ENCODE peak calls at places on chromosomes 6 and 20, in ten cellular contexts. One of them, this sample, is unnamed. For H3K4me1, the result is how much of the 10 kb centered on the place peaks cover.

GRCh38 chr6:1970151-1970561 is 275.2 kb downstream of the GMDS start:
- DNase-seq in IMR-90: peak
- DNase-seq in psoas muscle: no peak
- DNase-seq in SJSA1: peak
- DNase-seq in endodermal cell: peak
- DNase-seq in left lung: no peak
- DNase-seq in iPS DF 6.9: no peak
- DNase-seq in stomach: no peak
- DNase-seq in spleen: no peak
- DNase-seq in heart left ventricle: no peak
- DNase-seq in this sample: no peak

GRCh38 chr20:3825526-3825925 is 5.2 kb downstream of the AP5S1 start:
- DNase-seq in IMR-90: no peak
- DNase-seq in SJSA1: no peak
- DNase-seq in left lung: no peak
- DNase-seq in psoas muscle: no peak
- DNase-seq in endodermal cell: peak
- DNase-seq in spleen: no peak
- DNase-seq in iPS DF 6.9: no peak
- DNase-seq in stomach: no peak
- DNase-seq in heart left ventricle: no peak
- DNase-seq in this sample: no peak

GRCh38 chr6:73523434-73524123 is 2.7 kb upstream of the EEF1A1 start:
- DNase-seq in SJSA1: peak
- DNase-seq in spleen: peak
- DNase-seq in left lung: peak
- DNase-seq in stomach: peak
- DNase-seq in endodermal cell: peak
- DNase-seq in IMR-90: peak
- DNase-seq in iPS DF 6.9: no peak
- DNase-seq in psoas muscle: peak
- DNase-seq in heart left ventricle: peak
- DNase-seq in this sample: peak

GRCh38 chr6:53651764-53652401 is 13.7 kb downstream of the KLHL31 start:
- DNase-seq in spleen: peak
- DNase-seq in iPS DF 6.9: peak
- DNase-seq in heart left ventricle: peak
- DNase-seq in endodermal cell: peak
- DNase-seq in psoas muscle: peak
- DNase-seq in left lung: peak
- DNase-seq in SJSA1: peak
- DNase-seq in IMR-90: peak
- DNase-seq in stomach: peak
- DNase-seq in this sample: peak

GRCh38 chr6:140909156-140909555 is 1223.6 kb upstream of the GJE1 start:
- DNase-seq in spleen: no peak
- DNase-seq in left lung: no peak
- DNase-seq in endodermal cell: no peak
- DNase-seq in heart left ventricle: no peak
- DNase-seq in IMR-90: peak
- DNase-seq in iPS DF 6.9: no peak
- DNase-seq in SJSA1: no peak
- DNase-seq in psoas muscle: no peak
- DNase-seq in stomach: no peak
- DNase-seq in this sample: no peak

GRCh38 chr6:62150048-62150663 is 135.9 kb downstream of the KHDRBS2 start:
- DNase-seq in IMR-90: peak
- DNase-seq in spleen: no peak
- DNase-seq in left lung: no peak
- DNase-seq in stomach: no peak
- DNase-seq in psoas muscle: no peak
- DNase-seq in SJSA1: peak
- DNase-seq in endodermal cell: peak
- DNase-seq in heart left ventricle: no peak
- DNase-seq in iPS DF 6.9: peak
- DNase-seq in this sample: peak

GRCh38 chr6:32940656-32941411 is at the start of gene HLA-DMB:
- DNase-seq in heart left ventricle: peak
- DNase-seq in iPS DF 6.9: peak
- DNase-seq in spleen: no peak
- DNase-seq in left lung: peak
- DNase-seq in SJSA1: peak
- DNase-seq in IMR-90: peak
- DNase-seq in stomach: peak
- DNase-seq in psoas muscle: no peak
- DNase-seq in endodermal cell: peak
- DNase-seq in this sample: peak

GRCh38 chr20:56143759-56144158 is 104.8 kb upstream of the MC3R start:
- DNase-seq in left lung: no peak
- DNase-seq in spleen: no peak
- DNase-seq in endodermal cell: no peak
- DNase-seq in stomach: no peak
- DNase-seq in SJSA1: no peak
- DNase-seq in heart left ventricle: no peak
- DNase-seq in IMR-90: no peak
- DNase-seq in psoas muscle: no peak
- DNase-seq in iPS DF 6.9: no peak
- DNase-seq in this sample: no peak

GRCh38 chr6:132231121-132231520 is 170.2 kb downstream of the MOXD1 start:
- DNase-seq in endodermal cell: no peak
- DNase-seq in heart left ventricle: no peak
- DNase-seq in psoas muscle: no peak
- DNase-seq in IMR-90: no peak
- DNase-seq in spleen: no peak
- DNase-seq in left lung: no peak
- DNase-seq in iPS DF 6.9: no peak
- DNase-seq in stomach: no peak
- DNase-seq in SJSA1: no peak
- DNase-seq in this sample: no peak

GRCh38 chr20:41135888-41136243 is 1.5 kb upstream of the PLCG1 start:
- DNase-seq in SJSA1: no peak
- DNase-seq in IMR-90: no peak
- DNase-seq in heart left ventricle: no peak
- DNase-seq in spleen: no peak
- DNase-seq in endodermal cell: no peak
- DNase-seq in psoas muscle: no peak
- DNase-seq in iPS DF 6.9: no peak
- DNase-seq in stomach: no peak
- DNase-seq in left lung: no peak
- DNase-seq in this sample: no peak

GRCh38 chr20:51345601-51346101 is 196.9 kb downstream of the NFATC2 start:
- DNase-seq in spleen: no peak
- DNase-seq in iPS DF 6.9: no peak
- DNase-seq in heart left ventricle: no peak
- DNase-seq in endodermal cell: no peak
- DNase-seq in left lung: peak
- DNase-seq in stomach: no peak
- DNase-seq in psoas muscle: no peak
- DNase-seq in SJSA1: no peak
- DNase-seq in IMR-90: peak
- DNase-seq in this sample: no peak

GRCh38 chr20:43722153-43722505 is 4.7 kb downstream of the GTSF1L start:
- DNase-seq in left lung: no peak
- DNase-seq in SJSA1: no peak
- DNase-seq in stomach: no peak
- DNase-seq in IMR-90: no peak
- DNase-seq in endodermal cell: no peak
- DNase-seq in psoas muscle: no peak
- DNase-seq in spleen: no peak
- DNase-seq in heart left ventricle: no peak
- DNase-seq in iPS DF 6.9: no peak
- DNase-seq in this sample: peak

GRCh38 chr6:116144590-116144989 is 18.7 kb upstream of the COL10A1 start:
- DNase-seq in left lung: no peak
- DNase-seq in SJSA1: peak
- DNase-seq in heart left ventricle: no peak
- DNase-seq in stomach: no peak
- DNase-seq in endodermal cell: no peak
- DNase-seq in iPS DF 6.9: no peak
- DNase-seq in IMR-90: peak
- DNase-seq in psoas muscle: no peak
- DNase-seq in spleen: no peak
- DNase-seq in this sample: no peak

DNA sequence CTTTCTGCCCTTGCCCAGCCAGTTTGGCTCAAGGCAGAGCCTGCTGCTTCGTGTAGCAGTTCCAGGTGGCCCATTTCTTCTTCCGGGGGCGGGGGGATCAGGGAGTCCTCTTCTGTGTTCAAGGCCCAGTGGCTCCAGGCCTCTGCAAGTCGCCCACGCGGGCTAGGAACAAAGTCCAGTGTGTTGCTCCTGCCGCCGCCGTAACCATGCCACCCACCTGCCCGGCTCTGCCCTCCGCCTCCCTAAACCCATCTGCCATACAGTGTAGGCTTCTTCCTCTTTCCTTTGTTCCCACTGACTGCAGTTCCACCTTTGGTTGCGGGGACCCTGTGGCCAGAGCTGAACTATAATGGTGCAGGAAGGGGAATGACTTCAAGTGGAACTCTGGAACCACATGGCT is 43.9 kb upstream of the SRF start:
- DNase-seq in spleen: no peak
- DNase-seq in endodermal cell: no peak
- DNase-seq in left lung: no peak
- DNase-seq in SJSA1: no peak
- DNase-seq in stomach: no peak
- DNase-seq in heart left ventricle: no peak
- DNase-seq in iPS DF 6.9: no peak
- DNase-seq in IMR-90: no peak
- DNase-seq in psoas muscle: no peak
- DNase-seq in this sample: no peak
- H3K4me1 ChIP-seq in spleen: under half
- H3K4me1 ChIP-seq in endodermal cell: under half
- H3K4me1 ChIP-seq in left lung: under half
- H3K4me1 ChIP-seq in SJSA1: under half
- H3K4me1 ChIP-seq in stomach: under half
- H3K4me1 ChIP-seq in heart left ventricle: under half
- H3K4me1 ChIP-seq in iPS DF 6.9: under half
- H3K4me1 ChIP-seq in IMR-90: under half
- H3K4me1 ChIP-seq in psoas muscle: under half
- H3K4me1 ChIP-seq in this sample: under half

DNA sequence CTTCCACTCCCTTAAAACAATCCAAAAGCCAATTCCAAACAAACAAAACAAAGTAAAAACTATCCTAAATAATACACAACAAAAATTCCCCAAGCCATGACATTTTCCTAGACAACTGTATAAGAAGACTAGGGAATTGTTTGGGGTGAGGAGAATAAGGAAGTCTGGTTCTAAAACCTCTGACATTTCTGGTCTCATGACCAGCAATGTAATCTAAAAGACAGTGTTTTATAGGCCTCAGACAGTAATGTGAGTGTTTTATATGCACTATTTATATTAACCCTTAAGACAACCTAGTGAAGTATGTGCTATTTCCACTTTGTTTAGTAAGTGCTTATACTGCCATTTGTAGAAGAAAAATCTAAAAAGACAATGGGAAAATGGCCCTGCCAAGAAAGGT is 13.0 kb upstream of the RCAN2 start:
- DNase-seq in iPS DF 6.9: no peak
- DNase-seq in heart left ventricle: no peak
- DNase-seq in left lung: no peak
- DNase-seq in spleen: no peak
- DNase-seq in SJSA1: no peak
- DNase-seq in IMR-90: no peak
- DNase-seq in endodermal cell: no peak
- DNase-seq in psoas muscle: no peak
- DNase-seq in stomach: no peak
- DNase-seq in this sample: no peak
- H3K27ac ChIP-seq in iPS DF 6.9: no peak
- H3K27ac ChIP-seq in heart left ventricle: peak
- H3K27ac ChIP-seq in left lung: no peak
- H3K27ac ChIP-seq in spleen: no peak
- H3K27ac ChIP-seq in SJSA1: no peak
- H3K27ac ChIP-seq in IMR-90: no peak
- H3K27ac ChIP-seq in endodermal cell: no peak
- H3K27ac ChIP-seq in psoas muscle: no peak
- H3K27ac ChIP-seq in stomach: peak
- H3K27ac ChIP-seq in this sample: no peak

DNA sequence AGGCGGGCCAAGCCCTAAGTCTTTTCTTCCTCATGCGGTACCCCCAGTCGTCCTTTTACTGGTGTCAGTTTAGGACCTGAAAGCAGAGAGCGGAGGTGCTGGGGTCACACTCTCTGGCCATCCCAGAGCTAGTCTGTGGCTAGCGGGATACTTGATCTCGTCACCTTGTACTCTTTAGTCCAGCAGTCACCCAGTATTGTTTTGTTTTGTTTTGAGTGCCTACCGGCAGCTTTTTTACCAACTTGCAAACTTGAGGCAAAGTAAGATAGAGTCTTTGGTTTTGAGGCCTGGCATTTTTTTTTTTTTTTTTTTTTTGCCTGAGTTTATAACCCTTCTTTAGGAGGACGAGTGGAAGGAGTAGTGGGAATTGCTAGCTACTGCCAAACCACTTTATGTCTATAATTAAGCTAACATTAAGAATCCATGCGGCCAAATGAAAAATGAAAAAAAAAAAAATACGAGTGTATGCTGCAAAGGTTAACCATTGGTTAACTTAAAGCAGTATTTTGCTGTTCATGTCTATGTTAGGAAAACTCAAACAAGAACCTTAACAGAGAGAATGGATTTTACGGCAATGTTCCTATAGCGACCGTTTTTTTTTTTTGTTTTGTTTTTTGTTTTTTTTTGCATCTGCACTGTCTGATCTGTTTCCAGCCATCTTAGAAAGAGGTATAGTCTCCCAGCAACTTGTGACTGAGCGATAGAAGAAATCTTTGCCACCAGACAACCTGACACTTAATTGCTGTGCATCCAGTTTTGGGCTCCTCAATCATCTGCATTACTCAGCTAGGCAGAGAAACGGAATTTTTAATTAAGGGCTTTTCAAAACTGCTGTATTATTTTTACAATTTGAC is 56.8 kb downstream of the FAM217A start:
- DNase-seq in spleen: no peak
- DNase-seq in left lung: no peak
- DNase-seq in IMR-90: no peak
- DNase-seq in heart left ventricle: no peak
- DNase-seq in iPS DF 6.9: no peak
- DNase-seq in SJSA1: peak
- DNase-seq in stomach: no peak
- DNase-seq in psoas muscle: no peak
- DNase-seq in endodermal cell: no peak
- DNase-seq in this sample: peak
- H3K4me1 ChIP-seq in spleen: half or more
- H3K4me1 ChIP-seq in left lung: half or more
- H3K4me1 ChIP-seq in IMR-90: under half
- H3K4me1 ChIP-seq in heart left ventricle: half or more
- H3K4me1 ChIP-seq in iPS DF 6.9: under half
- H3K4me1 ChIP-seq in SJSA1: under half
- H3K4me1 ChIP-seq in stomach: half or more
- H3K4me1 ChIP-seq in psoas muscle: half or more
- H3K4me1 ChIP-seq in endodermal cell: under half
- H3K4me1 ChIP-seq in this sample: half or more

DNA sequence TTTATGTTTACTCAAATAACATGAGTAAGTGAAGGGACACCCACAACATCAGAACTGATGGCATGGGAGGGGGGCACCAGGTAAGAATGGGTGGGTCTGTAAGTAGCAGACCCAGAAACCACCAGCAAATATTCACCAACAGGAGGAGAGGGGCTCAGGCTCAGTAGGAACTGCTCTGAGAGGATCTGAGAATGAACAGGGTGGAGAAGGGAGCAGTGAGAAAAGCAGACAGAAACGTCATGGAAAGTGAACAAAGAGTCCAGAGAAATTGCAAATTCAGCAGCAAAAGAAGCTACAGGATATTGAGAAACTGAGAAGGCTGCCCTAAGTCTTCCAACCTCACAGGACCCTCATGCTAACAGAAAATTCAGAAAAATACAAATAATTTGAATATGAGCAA is 121.3 kb downstream of the KIF16B start:
- DNase-seq in heart left ventricle: no peak
- DNase-seq in iPS DF 6.9: no peak
- DNase-seq in SJSA1: no peak
- DNase-seq in left lung: no peak
- DNase-seq in psoas muscle: no peak
- DNase-seq in stomach: no peak
- DNase-seq in spleen: no peak
- DNase-seq in endodermal cell: no peak
- DNase-seq in IMR-90: no peak
- DNase-seq in this sample: no peak
- H3K27ac ChIP-seq in heart left ventricle: no peak
- H3K27ac ChIP-seq in iPS DF 6.9: no peak
- H3K27ac ChIP-seq in SJSA1: no peak
- H3K27ac ChIP-seq in left lung: no peak
- H3K27ac ChIP-seq in psoas muscle: no peak
- H3K27ac ChIP-seq in stomach: no peak
- H3K27ac ChIP-seq in spleen: no peak
- H3K27ac ChIP-seq in endodermal cell: no peak
- H3K27ac ChIP-seq in IMR-90: no peak
- H3K27ac ChIP-seq in this sample: no peak

This sample was measured in CD4-positive, CD25-positive, alpha-beta regulatory T cell.